ENCODE peak calls at places on chromosomes 2 and 18, in ten cellular contexts. A is stimulated activated CD4-positive, alpha-beta T cell treated with anti-CD3 and anti-CD28 coated beads, Interleukin-15, amount 100 ng/mL, for 1 hour; C is choroid plexus epithelial cell; I is PC-3; W is GF-D8; P is skeletal muscle cell; J is dorsolateral prefrontal cortex; V is left kidney; S is neuronal stem cell; E is Ammon's horn. T is an unnamed sample.

GRCh38 chr18:59691046-59691395 is 6.2 kb downstream of the CCBE1 start:
- DNase-seq in A (no peak), C (no peak), I (peak; percentile 94), W (no peak), P (peak; percentile 73), J (no peak), V (no peak), S (no peak), E (no peak), T (peak; percentile 91)

GRCh38 chr2:159960413-159960812 is 102.0 kb downstream of the PLA2R1 start:
- DNase-seq in A (no peak), C (peak; percentile 93), I (peak; percentile 74), W (no peak), P (peak; percentile 64), J (no peak), V (no peak), S (no peak), E (no peak), T (peak; percentile 85)

GRCh38 chr2:219281588-219281987 is 2.4 kb downstream of the DNAJB2 start:
- DNase-seq in A (no peak), C (no peak), I (no peak), W (no peak), P (no peak), J (no peak), V (peak; percentile 55), S (no peak), E (no peak), T (no peak)

GRCh38 chr2:111135910-111136297 is 15.2 kb downstream of the BCL2L11 start:
- DNase-seq in A (no peak), C (peak; percentile 90), I (peak; percentile 50), W (no peak), P (no peak), J (no peak), V (no peak), S (no peak), E (no peak), T (peak; percentile 40)

GRCh38 chr2:232741284-232741683 is 35.1 kb downstream of the KCNJ13 start:
- DNase-seq in A (no peak), C (no peak), I (no peak), W (no peak), P (no peak), J (no peak), V (no peak), S (no peak), E (no peak), T (no peak)

GRCh38 chr2:82650038-82650437 is 1809.0 kb downstream of the SUCLG1 start:
- DNase-seq in A (no peak), C (peak; percentile 39), I (no peak), W (no peak), P (no peak), J (no peak), V (no peak), S (no peak), E (no peak), T (no peak)

GRCh38 chr18:36314098-36314497 is 16.6 kb downstream of the FHOD3 start:
- DNase-seq in A (no peak), C (no peak), I (no peak), W (no peak), P (peak; percentile 72), J (no peak), V (no peak), S (no peak), E (no peak), T (peak; percentile 55)

GRCh38 chr2:29304399-29304798 is 189.2 kb downstream of the CLIP4 start:
- DNase-seq in A (no peak), C (peak; percentile 27), I (peak; percentile 38), W (no peak), P (no peak), J (no peak), V (no peak), S (no peak), E (no peak), T (no peak)

GRCh38 chr2:12711339-12711738 is 5.4 kb upstream of the TRIB2 start:
- DNase-seq in A (no peak), C (no peak), I (no peak), W (no peak), P (no peak), J (no peak), V (no peak), S (no peak), E (no peak), T (no peak)

GRCh38 chr18:49022311-49023280 is 71.8 kb upstream of the SMAD7 start:
- DNase-seq in A (no peak), C (no peak), I (no peak), W (no peak), P (no peak), J (peak; percentile 23), V (no peak), S (no peak), E (no peak), T (no peak)

GRCh38 chr18:46334200-46334553 is 230.0 kb downstream of the HAUS1 start:
- DNase-seq in A (no peak), C (no peak), I (no peak), W (no peak), P (no peak), J (no peak), V (no peak), S (no peak), E (no peak), T (no peak)

GRCh38 chr18:10526211-10526949 is 553 bp downstream of the NAPG start:
- DNase-seq in A (peak; percentile 39), C (peak; percentile 54), I (peak; percentile 48), W (no peak), P (no peak), J (peak; percentile 69), V (peak; percentile 74), S (peak; percentile 46), E (peak; percentile 50), T (peak; percentile 39)

GRCh38 chr2:182432051-182432450 is 5.2 kb upstream of the PDE1A start:
- DNase-seq in A (no peak), C (no peak), I (no peak), W (no peak), P (no peak), J (no peak), V (no peak), S (no peak), E (no peak), T (peak; percentile 8)

GRCh38 chr2:105396254-105397024 is 2.4 kb downstream of the FHL2 start:
- DNase-seq in A (no peak), C (peak; percentile 94), I (peak; percentile 100), W (no peak), P (peak; percentile 86), J (no peak), V (no peak), S (no peak), E (no peak), T (peak; percentile 98)

GRCh38 chr2:223596208-223596607 is 6.0 kb downstream of the SCG2 start:
- DNase-seq in A (no peak), C (no peak), I (no peak), W (no peak), P (no peak), J (no peak), V (no peak), S (no peak), E (no peak), T (no peak)

GRCh38 chr18:34806527-34806926 is 96.4 kb downstream of the DTNA start:
- DNase-seq in A (no peak), C (no peak), I (no peak), W (no peak), P (no peak), J (no peak), V (no peak), S (no peak), E (no peak), T (no peak)

GRCh38 chr2:101678379-101678778 is 19.1 kb upstream of the MAP4K4 start:
- DNase-seq in A (no peak), C (no peak), I (no peak), W (no peak), P (no peak), J (no peak), V (no peak), S (no peak), E (no peak), T (no peak)

GRCh38 chr2:44789971-44790721 is 151.4 kb upstream of the SIX3 start:
- DNase-seq in A (no peak), C (no peak), I (no peak), W (no peak), P (no peak), J (no peak), V (no peak), S (no peak), E (no peak), T (no peak)

GRCh38 chr2:22628183-22628582 is 756.8 kb upstream of the KLHL29 start:
- DNase-seq in A (no peak), C (no peak), I (no peak), W (no peak), P (no peak), J (no peak), V (no peak), S (no peak), E (no peak), T (no peak)

GRCh38 chr2:215537621-215538020 is 101.8 kb upstream of the FN1 start:
- DNase-seq in A (no peak), C (peak; percentile 88), I (peak; percentile 74), W (no peak), P (peak; percentile 78), J (no peak), V (peak; percentile 63), S (no peak), E (no peak), T (peak; percentile 86)

GRCh38 chr2:168136392-168136977 is 110.9 kb downstream of the STK39 start:
- DNase-seq in A (no peak), C (peak; percentile 74), I (peak; percentile 80), W (peak; percentile 20), P (no peak), J (no peak), V (peak; percentile 56), S (no peak), E (peak; percentile 31), T (peak; percentile 48)

GRCh38 chr2:190748966-190749365 is 100.1 kb downstream of the NAB1 start:
- DNase-seq in A (no peak), C (no peak), I (no peak), W (no peak), P (no peak), J (no peak), V (no peak), S (no peak), E (no peak), T (no peak)

GRCh38 chr2:105764059-105764458 is 19.3 kb downstream of the NCK2 start:
- DNase-seq in A (no peak), C (no peak), I (no peak), W (no peak), P (no peak), J (no peak), V (no peak), S (no peak), E (no peak), T (no peak)

GRCh38 chr18:13425357-13426095 is 207.0 kb downstream of the LDLRAD4 start:
- DNase-seq in A (no peak), C (no peak), I (peak; percentile 37), W (no peak), P (no peak), J (no peak), V (no peak), S (no peak), E (no peak), T (no peak)

GRCh38 chr2:226631671-226632070 is 167.9 kb downstream of the IRS1 start:
- DNase-seq in A (no peak), C (peak; percentile 12), I (no peak), W (no peak), P (no peak), J (no peak), V (peak; percentile 79), S (no peak), E (no peak), T (peak; percentile 75)

GRCh38 chr18:75530548-75531211 is 103.2 kb upstream of the SMIM21 start:
- DNase-seq in A (no peak), C (no peak), I (peak; percentile 7), W (no peak), P (no peak), J (no peak), V (no peak), S (no peak), E (no peak), T (peak; percentile 22)

GRCh38 chr2:109166811-109167210 is 37.8 kb downstream of the SH3RF3 start:
- DNase-seq in A (no peak), C (peak; percentile 67), I (no peak), W (no peak), P (peak; percentile 91), J (no peak), V (no peak), S (no peak), E (no peak), T (peak; percentile 62)

GRCh38 chr2:29603341-29603740 is 318.0 kb downstream of the ALK start:
- DNase-seq in A (no peak), C (no peak), I (no peak), W (no peak), P (no peak), J (no peak), V (peak; percentile 34), S (no peak), E (no peak), T (no peak)

T was measured in IMR-90.